ENCODE peak calls at places on chromosomes 3 and 15, in six cellular contexts. A is activated T-helper 1 cell treated with anti-CD3 and anti-CD28 coated beads, Interleukin-12 subunit alpha, Interleukin-12 subunit beta, Interleukin-2, Interleukin-4 antibody, amounts not matched to agents 30 ng/mL and 10 ng/mL and 1 ng/mL, durations not matched to agents 14 hours and 24 hours and 36 hours; R is colonic mucosa; D is activated naive CD4-positive, alpha-beta T cell; Z is H54; E is cardiac septum. S is an unnamed sample.

GRCh38 chr3:196739671-196740475 is at the start of gene PAK2:
- DNase-seq in A (peak; percentile 88), R (peak; percentile 96), D (peak; percentile 88), Z (peak; percentile 88), E (peak; percentile 98), S (peak; percentile 87)

GRCh38 chr15:27438403-27439375 is 467.7 kb downstream of the GABRG3 start:
- DNase-seq in A (no peak), R (no peak), D (no peak), Z (no peak), E (no peak), S (no peak)

GRCh38 chr3:160754371-160754854 is 1.6 kb upstream of the PPM1L start:
- DNase-seq in A (peak; percentile 9), R (peak; percentile 48), D (peak; percentile 10), Z (no peak), E (peak; percentile 74), S (no peak)

GRCh38 chr15:74176262-74177208 is 3.0 kb downstream of the ISLR start:
- DNase-seq in A (no peak), R (no peak), D (no peak), Z (no peak), E (no peak), S (no peak)

GRCh38 chr3:193842029-193842782 is 249.2 kb downstream of the OPA1 start:
- DNase-seq in A (no peak), R (peak; percentile 56), D (no peak), Z (no peak), E (no peak), S (no peak)

GRCh38 chr15:64437982-64438381 is 22.4 kb upstream of the ZNF609 start:
- DNase-seq in A (no peak), R (no peak), D (no peak), Z (no peak), E (no peak), S (no peak)

GRCh38 chr3:38343797-38344594 is 2.6 kb upstream of the XYLB start:
- DNase-seq in A (no peak), R (no peak), D (no peak), Z (no peak), E (no peak), S (no peak)

GRCh38 chr3:185335799-185336198 is 27.1 kb upstream of the MAP3K13 start:
- DNase-seq in A (no peak), R (no peak), D (no peak), Z (peak; percentile 54), E (no peak), S (no peak)

GRCh38 chr3:19688767-19689166 is 245.2 kb downstream of the EFHB start:
- DNase-seq in A (no peak), R (no peak), D (no peak), Z (no peak), E (no peak), S (no peak)

GRCh38 chr3:159787191-159787590 is 201.4 kb upstream of the IL12A start:
- DNase-seq in A (no peak), R (peak; percentile 79), D (no peak), Z (peak; percentile 25), E (no peak), S (no peak)

GRCh38 chr15:56058986-56059385 is 65.6 kb upstream of the NEDD4 start:
- DNase-seq in A (no peak), R (no peak), D (no peak), Z (no peak), E (no peak), S (no peak)

GRCh38 chr3:160259589-160259988 is 34.4 kb downstream of the C3orf80 start:
- DNase-seq in A (no peak), R (no peak), D (no peak), Z (no peak), E (no peak), S (no peak)

GRCh38 chr3:119098620-119099222 is 47.2 kb upstream of the TEX55 start:
- DNase-seq in A (no peak), R (no peak), D (no peak), Z (peak; percentile 7), E (no peak), S (no peak)

GRCh38 chr3:16177962-16178627 is 3.6 kb downstream of the GALNT15 start:
- DNase-seq in A (peak; percentile 45), R (peak; percentile 77), D (no peak), Z (peak; percentile 73), E (peak; percentile 88), S (peak; percentile 18)

GRCh38 chr3:129593595-129594339 is 12.7 kb downstream of the PLXND1 start:
- DNase-seq in A (peak; percentile 61), R (no peak), D (peak; percentile 20), Z (no peak), E (no peak), S (no peak)

GRCh38 chr3:66561374-66561773 is 60.6 kb upstream of the LRIG1 start:
- DNase-seq in A (no peak), R (no peak), D (no peak), Z (no peak), E (no peak), S (no peak)

GRCh38 chr3:194129581-194130133 is 6.3 kb upstream of the HES1 start:
- DNase-seq in A (no peak), R (peak; percentile 75), D (no peak), Z (no peak), E (no peak), S (no peak)

GRCh38 chr15:54604963-54605362 is 591.8 kb downstream of the RSL24D1 start:
- DNase-seq in A (no peak), R (no peak), D (no peak), Z (no peak), E (no peak), S (no peak)

GRCh38 chr3:58116161-58116955 is 94.4 kb downstream of the DNASE1L3 start:
- DNase-seq in A (peak; percentile 52), R (no peak), D (peak; percentile 24), Z (no peak), E (no peak), S (peak; percentile 1)

GRCh38 chr3:189372205-189372764 is 200.5 kb downstream of the TPRG1 start:
- DNase-seq in A (no peak), R (no peak), D (no peak), Z (no peak), E (no peak), S (no peak)

GRCh38 chr3:53150247-53151085 is 10.5 kb upstream of the PRKCD start:
- DNase-seq in A (no peak), R (peak; percentile 87), D (no peak), Z (peak; percentile 66), E (no peak), S (no peak)

GRCh38 chr3:158160958-158161357 is 51.1 kb downstream of the RSRC1 start:
- DNase-seq in A (no peak), R (no peak), D (no peak), Z (peak; percentile 8), E (no peak), S (no peak)

GRCh38 chr3:173109143-173109542 is 31.9 kb downstream of the SPATA16 start:
- DNase-seq in A (no peak), R (no peak), D (no peak), Z (no peak), E (no peak), S (no peak)

GRCh38 chr3:16550305-16550675 is 36.8 kb upstream of the RFTN1 start:
- DNase-seq in A (no peak), R (no peak), D (no peak), Z (no peak), E (no peak), S (no peak)

GRCh38 chr3:27675287-27675686 is 46.8 kb downstream of the EOMES start:
- DNase-seq in A (no peak), R (no peak), D (no peak), Z (no peak), E (no peak), S (no peak)

GRCh38 chr3:189800436-189800835 is 169.2 kb downstream of the TP63 start:
- DNase-seq in A (no peak), R (no peak), D (no peak), Z (no peak), E (no peak), S (no peak)

GRCh38 chr3:11143476-11143875 is 10.8 kb upstream of the HRH1 start:
- DNase-seq in A (no peak), R (no peak), D (no peak), Z (no peak), E (no peak), S (no peak)

GRCh38 chr3:168881804-168882203 is 781.7 kb downstream of the MECOM start:
- DNase-seq in A (no peak), R (no peak), D (no peak), Z (no peak), E (no peak), S (no peak)

GRCh38 chr3:43872901-43873300 is 182.2 kb downstream of the ABHD5 start:
- DNase-seq in A (no peak), R (no peak), D (no peak), Z (no peak), E (no peak), S (no peak)

GRCh38 chr3:132443421-132443820 is 26.1 kb downstream of the DNAJC13 start:
- DNase-seq in A (no peak), R (no peak), D (no peak), Z (no peak), E (no peak), S (no peak)

GRCh38 chr15:62112616-62113593 is 46.1 kb downstream of the C2CD4A start:
- DNase-seq in A (no peak), R (no peak), D (no peak), Z (peak; percentile 51), E (no peak), S (no peak)

GRCh38 chr3:136753112-136753939 is 1.1 kb upstream of the STAG1 start:
- DNase-seq in A (no peak), R (peak; percentile 22), D (no peak), Z (no peak), E (no peak), S (no peak)

GRCh38 chr3:134367869-134368750 is 6.1 kb downstream of the AMOTL2 start:
- DNase-seq in A (no peak), R (peak; percentile 14), D (no peak), Z (no peak), E (peak; percentile 54), S (no peak)

S was measured in stimulated activated CD4-positive, alpha-beta T cell treated with anti-CD3 and anti-CD28 coated beads, Interleukin-15, amount 100 ng/mL, for 1 hour.